ENCODE peak calls at places on chromosomes 7 and 10, in ten cellular contexts. One of them, this sample, is unnamed. For H3K9me3, the result is how much of the 10 kb centered on the place peaks cover.

GRCh38 chr7:104979167-104979841 is 34.7 kb upstream of the KMT2E start:
- DNase-seq in lower lobe of right lung: no peak
- DNase-seq in colonic mucosa: peak
- DNase-seq in fibroblast of lung: peak
- DNase-seq in mammary epithelial cell: peak
- DNase-seq in A549: no peak
- DNase-seq in stomach: no peak
- DNase-seq in sigmoid colon: no peak
- DNase-seq in IMR-90: peak
- DNase-seq in Peyer's patch: no peak
- DNase-seq in this sample: no peak

GRCh38 chr7:41156268-41156667 is 546.6 kb downstream of the INHBA start:
- DNase-seq in lower lobe of right lung: no peak
- DNase-seq in colonic mucosa: no peak
- DNase-seq in fibroblast of lung: no peak
- DNase-seq in mammary epithelial cell: peak
- DNase-seq in A549: no peak
- DNase-seq in stomach: no peak
- DNase-seq in sigmoid colon: no peak
- DNase-seq in IMR-90: peak
- DNase-seq in Peyer's patch: no peak
- DNase-seq in this sample: no peak

GRCh38 chr10:11782793-11783557 is 40.2 kb upstream of the PROSER2 start:
- DNase-seq in lower lobe of right lung: no peak
- DNase-seq in colonic mucosa: no peak
- DNase-seq in fibroblast of lung: peak
- DNase-seq in mammary epithelial cell: peak
- DNase-seq in A549: peak
- DNase-seq in stomach: no peak
- DNase-seq in sigmoid colon: no peak
- DNase-seq in IMR-90: peak
- DNase-seq in Peyer's patch: no peak
- DNase-seq in this sample: peak

GRCh38 chr10:33611423-33611822 is 277.0 kb upstream of the NRP1 start:
- DNase-seq in lower lobe of right lung: no peak
- DNase-seq in colonic mucosa: no peak
- DNase-seq in fibroblast of lung: no peak
- DNase-seq in mammary epithelial cell: no peak
- DNase-seq in A549: no peak
- DNase-seq in stomach: no peak
- DNase-seq in sigmoid colon: no peak
- DNase-seq in IMR-90: no peak
- DNase-seq in Peyer's patch: no peak
- DNase-seq in this sample: no peak

GRCh38 chr10:95319239-95319638 is 28.4 kb upstream of the PDLIM1 start:
- DNase-seq in lower lobe of right lung: no peak
- DNase-seq in colonic mucosa: no peak
- DNase-seq in fibroblast of lung: peak
- DNase-seq in mammary epithelial cell: no peak
- DNase-seq in A549: no peak
- DNase-seq in stomach: no peak
- DNase-seq in sigmoid colon: no peak
- DNase-seq in IMR-90: peak
- DNase-seq in Peyer's patch: peak
- DNase-seq in this sample: no peak

GRCh38 chr7:29463504-29464158 is 100.0 kb upstream of the PRR15 start:
- DNase-seq in lower lobe of right lung: no peak
- DNase-seq in colonic mucosa: peak
- DNase-seq in fibroblast of lung: no peak
- DNase-seq in mammary epithelial cell: no peak
- DNase-seq in A549: no peak
- DNase-seq in stomach: no peak
- DNase-seq in sigmoid colon: no peak
- DNase-seq in IMR-90: no peak
- DNase-seq in Peyer's patch: peak
- DNase-seq in this sample: peak

GRCh38 chr10:69959911-69960310 is 92.7 kb upstream of the MACROH2A2 start:
- DNase-seq in lower lobe of right lung: no peak
- DNase-seq in colonic mucosa: peak
- DNase-seq in fibroblast of lung: no peak
- DNase-seq in mammary epithelial cell: no peak
- DNase-seq in A549: no peak
- DNase-seq in stomach: no peak
- DNase-seq in sigmoid colon: no peak
- DNase-seq in IMR-90: no peak
- DNase-seq in Peyer's patch: peak
- DNase-seq in this sample: no peak

GRCh38 chr10:11150255-11150731 is 132.6 kb downstream of the CELF2 start:
- DNase-seq in lower lobe of right lung: no peak
- DNase-seq in colonic mucosa: no peak
- DNase-seq in fibroblast of lung: no peak
- DNase-seq in mammary epithelial cell: no peak
- DNase-seq in A549: no peak
- DNase-seq in stomach: no peak
- DNase-seq in sigmoid colon: no peak
- DNase-seq in IMR-90: no peak
- DNase-seq in Peyer's patch: no peak
- DNase-seq in this sample: peak

GRCh38 chr7:131068604-131069021 is 259.1 kb upstream of the MKLN1 start:
- DNase-seq in lower lobe of right lung: no peak
- DNase-seq in colonic mucosa: no peak
- DNase-seq in fibroblast of lung: peak
- DNase-seq in mammary epithelial cell: no peak
- DNase-seq in A549: no peak
- DNase-seq in stomach: no peak
- DNase-seq in sigmoid colon: no peak
- DNase-seq in IMR-90: peak
- DNase-seq in Peyer's patch: no peak
- DNase-seq in this sample: no peak
- H3K4me3 ChIP-seq in lower lobe of right lung: no peak
- H3K4me3 ChIP-seq in colonic mucosa: no peak
- H3K4me3 ChIP-seq in fibroblast of lung: no peak
- H3K4me3 ChIP-seq in mammary epithelial cell: no peak
- H3K4me3 ChIP-seq in A549: no peak
- H3K4me3 ChIP-seq in stomach: no peak
- H3K4me3 ChIP-seq in sigmoid colon: no peak
- H3K4me3 ChIP-seq in IMR-90: no peak
- H3K4me3 ChIP-seq in Peyer's patch: no peak
- H3K4me3 ChIP-seq in this sample: no peak

DNA sequence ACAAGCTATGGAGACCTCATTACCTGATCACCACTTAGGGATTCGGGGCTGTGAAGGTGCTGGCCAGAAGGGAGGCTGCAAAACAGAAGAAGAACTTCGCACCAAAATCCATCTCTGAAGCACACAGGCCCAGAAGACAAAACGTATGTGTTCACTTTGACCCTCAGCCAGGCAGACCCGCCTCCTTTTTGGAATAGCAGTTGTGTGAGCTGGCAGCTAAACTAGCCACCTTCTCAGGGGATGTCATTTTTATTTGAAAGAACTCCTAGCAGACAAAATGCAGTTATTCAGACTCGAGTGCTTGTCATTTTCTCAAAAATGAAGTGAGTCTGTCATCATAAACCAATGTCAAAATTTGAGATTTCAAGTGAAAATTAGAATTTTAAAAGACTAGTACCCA is 71.7 kb downstream of the TNS3 start:
- DNase-seq in lower lobe of right lung: no peak
- DNase-seq in colonic mucosa: no peak
- DNase-seq in fibroblast of lung: no peak
- DNase-seq in mammary epithelial cell: no peak
- DNase-seq in A549: no peak
- DNase-seq in stomach: no peak
- DNase-seq in sigmoid colon: peak
- DNase-seq in IMR-90: no peak
- DNase-seq in Peyer's patch: no peak
- DNase-seq in this sample: no peak
- H3K27ac ChIP-seq in lower lobe of right lung: no peak
- H3K27ac ChIP-seq in colonic mucosa: no peak
- H3K27ac ChIP-seq in fibroblast of lung: no peak
- H3K27ac ChIP-seq in mammary epithelial cell: no peak
- H3K27ac ChIP-seq in A549: peak
- H3K27ac ChIP-seq in stomach: no peak
- H3K27ac ChIP-seq in sigmoid colon: no peak
- H3K27ac ChIP-seq in IMR-90: no peak
- H3K27ac ChIP-seq in Peyer's patch: no peak
- H3K27ac ChIP-seq in this sample: no peak

GRCh38 chr7:64998865-64999164 is 7.7 kb downstream of the ERV3-1 start:
- DNase-seq in lower lobe of right lung: no peak
- DNase-seq in colonic mucosa: no peak
- DNase-seq in fibroblast of lung: no peak
- DNase-seq in mammary epithelial cell: no peak
- DNase-seq in A549: no peak
- DNase-seq in stomach: no peak
- DNase-seq in sigmoid colon: no peak
- DNase-seq in IMR-90: no peak
- DNase-seq in Peyer's patch: no peak
- DNase-seq in this sample: no peak
- H3K9me3 ChIP-seq in lower lobe of right lung: under half
- H3K9me3 ChIP-seq in colonic mucosa: under half
- H3K9me3 ChIP-seq in fibroblast of lung: under half
- H3K9me3 ChIP-seq in mammary epithelial cell: under half
- H3K9me3 ChIP-seq in A549: half or more
- H3K9me3 ChIP-seq in stomach: half or more
- H3K9me3 ChIP-seq in sigmoid colon: under half
- H3K9me3 ChIP-seq in IMR-90: half or more
- H3K9me3 ChIP-seq in Peyer's patch: under half
- H3K9me3 ChIP-seq in this sample: under half

GRCh38 chr7:23343806-23344500 is 44.8 kb downstream of the MALSU1 start:
- DNase-seq in lower lobe of right lung: no peak
- DNase-seq in colonic mucosa: no peak
- DNase-seq in fibroblast of lung: peak
- DNase-seq in mammary epithelial cell: no peak
- DNase-seq in A549: no peak
- DNase-seq in stomach: no peak
- DNase-seq in sigmoid colon: no peak
- DNase-seq in IMR-90: peak
- DNase-seq in Peyer's patch: no peak
- DNase-seq in this sample: no peak

GRCh38 chr7:23347682-23348180 is 48.6 kb downstream of the MALSU1 start:
- DNase-seq in lower lobe of right lung: no peak
- DNase-seq in colonic mucosa: no peak
- DNase-seq in fibroblast of lung: peak
- DNase-seq in mammary epithelial cell: peak
- DNase-seq in A549: peak
- DNase-seq in stomach: no peak
- DNase-seq in sigmoid colon: no peak
- DNase-seq in IMR-90: peak
- DNase-seq in Peyer's patch: no peak
- DNase-seq in this sample: no peak

GRCh38 chr7:23346316-23346715 is 47.2 kb downstream of the MALSU1 start:
- DNase-seq in lower lobe of right lung: no peak
- DNase-seq in colonic mucosa: no peak
- DNase-seq in fibroblast of lung: no peak
- DNase-seq in mammary epithelial cell: no peak
- DNase-seq in A549: no peak
- DNase-seq in stomach: no peak
- DNase-seq in sigmoid colon: no peak
- DNase-seq in IMR-90: no peak
- DNase-seq in Peyer's patch: no peak
- DNase-seq in this sample: no peak

GRCh38 chr7:23349484-23350157 is 50.5 kb downstream of the MALSU1 start:
- DNase-seq in lower lobe of right lung: no peak
- DNase-seq in colonic mucosa: no peak
- DNase-seq in fibroblast of lung: peak
- DNase-seq in mammary epithelial cell: peak
- DNase-seq in A549: no peak
- DNase-seq in stomach: no peak
- DNase-seq in sigmoid colon: no peak
- DNase-seq in IMR-90: peak
- DNase-seq in Peyer's patch: no peak
- DNase-seq in this sample: no peak

GRCh38 chr7:23347007-23347681 is 48.0 kb downstream of the MALSU1 start:
- DNase-seq in lower lobe of right lung: no peak
- DNase-seq in colonic mucosa: no peak
- DNase-seq in fibroblast of lung: no peak
- DNase-seq in mammary epithelial cell: peak
- DNase-seq in A549: no peak
- DNase-seq in stomach: no peak
- DNase-seq in sigmoid colon: no peak
- DNase-seq in IMR-90: no peak
- DNase-seq in Peyer's patch: no peak
- DNase-seq in this sample: no peak
- H3K4me3 ChIP-seq in lower lobe of right lung: peak
- H3K4me3 ChIP-seq in colonic mucosa: no peak
- H3K4me3 ChIP-seq in fibroblast of lung: no peak
- H3K4me3 ChIP-seq in mammary epithelial cell: no peak
- H3K4me3 ChIP-seq in A549: peak
- H3K4me3 ChIP-seq in stomach: no peak
- H3K4me3 ChIP-seq in sigmoid colon: no peak
- H3K4me3 ChIP-seq in IMR-90: peak
- H3K4me3 ChIP-seq in Peyer's patch: no peak
- H3K4me3 ChIP-seq in this sample: no peak

GRCh38 chr7:1473864-1474512 is 14.7 kb upstream of the MICALL2 start:
- DNase-seq in lower lobe of right lung: peak
- DNase-seq in colonic mucosa: peak
- DNase-seq in fibroblast of lung: peak
- DNase-seq in mammary epithelial cell: peak
- DNase-seq in A549: peak
- DNase-seq in stomach: peak
- DNase-seq in sigmoid colon: peak
- DNase-seq in IMR-90: peak
- DNase-seq in Peyer's patch: peak
- DNase-seq in this sample: peak
- H3K27ac ChIP-seq in lower lobe of right lung: peak
- H3K27ac ChIP-seq in colonic mucosa: no peak
- H3K27ac ChIP-seq in fibroblast of lung: no peak
- H3K27ac ChIP-seq in mammary epithelial cell: no peak
- H3K27ac ChIP-seq in A549: peak
- H3K27ac ChIP-seq in stomach: no peak
- H3K27ac ChIP-seq in sigmoid colon: no peak
- H3K27ac ChIP-seq in IMR-90: no peak
- H3K27ac ChIP-seq in Peyer's patch: no peak
- H3K27ac ChIP-seq in this sample: no peak

DNA sequence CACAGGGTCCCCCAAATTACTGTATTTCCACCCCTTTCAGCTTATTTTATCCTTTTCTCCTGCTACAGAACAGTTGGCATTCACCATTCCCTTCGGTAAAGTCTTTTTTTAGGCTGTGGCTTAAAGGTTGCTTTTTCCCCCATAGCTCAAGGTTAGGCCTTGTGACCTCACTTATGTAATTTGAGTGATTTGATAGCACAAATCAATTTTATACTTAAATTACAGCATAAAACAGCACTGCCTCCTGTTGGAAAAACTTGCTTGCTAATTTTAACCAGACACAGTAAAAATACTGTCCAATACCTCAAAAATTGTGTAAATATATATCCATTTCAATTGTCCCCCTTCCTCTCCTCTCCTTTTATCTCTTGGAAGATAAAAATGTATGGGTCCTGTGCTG is 7.1 kb downstream of the GIMAP1 start:
- DNase-seq in lower lobe of right lung: no peak
- DNase-seq in colonic mucosa: no peak
- DNase-seq in fibroblast of lung: no peak
- DNase-seq in mammary epithelial cell: no peak
- DNase-seq in A549: no peak
- DNase-seq in stomach: no peak
- DNase-seq in sigmoid colon: no peak
- DNase-seq in IMR-90: no peak
- DNase-seq in Peyer's patch: no peak
- DNase-seq in this sample: no peak
- H3K9me3 ChIP-seq in lower lobe of right lung: under half
- H3K9me3 ChIP-seq in colonic mucosa: under half
- H3K9me3 ChIP-seq in fibroblast of lung: under half
- H3K9me3 ChIP-seq in mammary epithelial cell: under half
- H3K9me3 ChIP-seq in A549: under half
- H3K9me3 ChIP-seq in stomach: under half
- H3K9me3 ChIP-seq in sigmoid colon: under half
- H3K9me3 ChIP-seq in IMR-90: under half
- H3K9me3 ChIP-seq in Peyer's patch: under half
- H3K9me3 ChIP-seq in this sample: under half